ENCODE peak calls at places on chromosome 6, in four cellular contexts. One of them, this sample, is unnamed.

GRCh38 chr6:135938588-135939215 is 87.2 kb downstream of the PDE7B start:
- DNase-seq in endothelial cell of umbilical vein: peak
- DNase-seq in neural crest cell: no peak
- DNase-seq in cardiac muscle cell: peak
- DNase-seq in this sample: no peak

GRCh38 chr6:42349753-42350573 is 101.8 kb downstream of the TRERF1 start:
- DNase-seq in endothelial cell of umbilical vein: no peak
- DNase-seq in neural crest cell: no peak
- DNase-seq in cardiac muscle cell: no peak
- DNase-seq in this sample: no peak

GRCh38 chr6:108194503-108194902 is 28.7 kb downstream of the NR2E1 start:
- DNase-seq in endothelial cell of umbilical vein: no peak
- DNase-seq in neural crest cell: no peak
- DNase-seq in cardiac muscle cell: no peak
- DNase-seq in this sample: no peak

GRCh38 chr6:105675715-105676397 is 273.0 kb upstream of the PREP start:
- DNase-seq in endothelial cell of umbilical vein: no peak
- DNase-seq in neural crest cell: no peak
- DNase-seq in cardiac muscle cell: peak
- DNase-seq in this sample: peak

GRCh38 chr6:107068691-107069630 is 41.0 kb downstream of the MTRES1 start:
- DNase-seq in endothelial cell of umbilical vein: no peak
- DNase-seq in neural crest cell: no peak
- DNase-seq in cardiac muscle cell: no peak
- DNase-seq in this sample: no peak

GRCh38 chr6:145486306-145486705 is 249.0 kb downstream of the EPM2A start:
- DNase-seq in endothelial cell of umbilical vein: no peak
- DNase-seq in neural crest cell: no peak
- DNase-seq in cardiac muscle cell: no peak
- DNase-seq in this sample: no peak

GRCh38 chr6:49264496-49264895 is 198.6 kb downstream of the MMUT start:
- DNase-seq in endothelial cell of umbilical vein: no peak
- DNase-seq in neural crest cell: no peak
- DNase-seq in cardiac muscle cell: no peak
- DNase-seq in this sample: no peak

GRCh38 chr6:13190391-13190790 is 137.9 kb downstream of the TBC1D7 start:
- DNase-seq in endothelial cell of umbilical vein: no peak
- DNase-seq in neural crest cell: no peak
- DNase-seq in cardiac muscle cell: no peak
- DNase-seq in this sample: no peak

GRCh38 chr6:168883410-168884049 is 370.1 kb downstream of the THBS2 start:
- DNase-seq in endothelial cell of umbilical vein: no peak
- DNase-seq in neural crest cell: no peak
- DNase-seq in cardiac muscle cell: no peak
- DNase-seq in this sample: no peak

GRCh38 chr6:106486236-106486635 is 125.7 kb downstream of the CRYBG1 start:
- DNase-seq in endothelial cell of umbilical vein: no peak
- DNase-seq in neural crest cell: no peak
- DNase-seq in cardiac muscle cell: no peak
- DNase-seq in this sample: no peak

GRCh38 chr6:110063864-110064263 is 85.8 kb downstream of the GPR6 start:
- DNase-seq in endothelial cell of umbilical vein: no peak
- DNase-seq in neural crest cell: no peak
- DNase-seq in cardiac muscle cell: no peak
- DNase-seq in this sample: no peak

GRCh38 chr6:3086282-3086946 is 18.1 kb downstream of the RIPK1 start:
- DNase-seq in endothelial cell of umbilical vein: no peak
- DNase-seq in neural crest cell: no peak
- DNase-seq in cardiac muscle cell: no peak
- DNase-seq in this sample: no peak

GRCh38 chr6:107604549-107604948 is 114.6 kb downstream of the SOBP start:
- DNase-seq in endothelial cell of umbilical vein: no peak
- DNase-seq in neural crest cell: no peak
- DNase-seq in cardiac muscle cell: no peak
- DNase-seq in this sample: no peak

GRCh38 chr6:111852704-111853103 is 20.5 kb downstream of the FYN start:
- DNase-seq in endothelial cell of umbilical vein: no peak
- DNase-seq in neural crest cell: no peak
- DNase-seq in cardiac muscle cell: peak
- DNase-seq in this sample: no peak

GRCh38 chr6:38876470-38876869 is 161.4 kb downstream of the DNAH8 start:
- DNase-seq in endothelial cell of umbilical vein: no peak
- DNase-seq in neural crest cell: no peak
- DNase-seq in cardiac muscle cell: peak
- DNase-seq in this sample: no peak

GRCh38 chr6:88490195-88490594 is 324.0 kb upstream of the CNR1 start:
- DNase-seq in endothelial cell of umbilical vein: no peak
- DNase-seq in neural crest cell: no peak
- DNase-seq in cardiac muscle cell: peak
- DNase-seq in this sample: no peak

GRCh38 chr6:100549406-100550167 is 84.9 kb upstream of the SIM1 start:
- DNase-seq in endothelial cell of umbilical vein: no peak
- DNase-seq in neural crest cell: no peak
- DNase-seq in cardiac muscle cell: peak
- DNase-seq in this sample: no peak

GRCh38 chr6:20665290-20665689 is 131.0 kb downstream of the CDKAL1 start:
- DNase-seq in endothelial cell of umbilical vein: no peak
- DNase-seq in neural crest cell: no peak
- DNase-seq in cardiac muscle cell: no peak
- DNase-seq in this sample: no peak

GRCh38 chr6:134520181-134521115 is 202.5 kb upstream of the SGK1 start:
- DNase-seq in endothelial cell of umbilical vein: peak
- DNase-seq in neural crest cell: no peak
- DNase-seq in cardiac muscle cell: peak
- DNase-seq in this sample: no peak

GRCh38 chr6:37705239-37706051 is 7.8 kb upstream of the MDGA1 start:
- DNase-seq in endothelial cell of umbilical vein: peak
- DNase-seq in neural crest cell: peak
- DNase-seq in cardiac muscle cell: peak
- DNase-seq in this sample: peak

GRCh38 chr6:95553880-95554279 is 23.5 kb upstream of the MANEA start:
- DNase-seq in endothelial cell of umbilical vein: no peak
- DNase-seq in neural crest cell: no peak
- DNase-seq in cardiac muscle cell: no peak
- DNase-seq in this sample: no peak

GRCh38 chr6:53361549-53362031 is 12.8 kb upstream of the ELOVL5 start:
- DNase-seq in endothelial cell of umbilical vein: peak
- DNase-seq in neural crest cell: no peak
- DNase-seq in cardiac muscle cell: peak
- DNase-seq in this sample: peak

GRCh38 chr6:75296811-75297779 is 12.5 kb upstream of the TMEM30A start:
- DNase-seq in endothelial cell of umbilical vein: peak
- DNase-seq in neural crest cell: no peak
- DNase-seq in cardiac muscle cell: peak
- DNase-seq in this sample: no peak

GRCh38 chr6:117552618-117553017 is 49.7 kb downstream of the GOPC start:
- DNase-seq in endothelial cell of umbilical vein: no peak
- DNase-seq in neural crest cell: no peak
- DNase-seq in cardiac muscle cell: peak
- DNase-seq in this sample: no peak

GRCh38 chr6:169173532-169174268 is 79.9 kb downstream of the THBS2 start:
- DNase-seq in endothelial cell of umbilical vein: no peak
- DNase-seq in neural crest cell: no peak
- DNase-seq in cardiac muscle cell: no peak
- DNase-seq in this sample: no peak

GRCh38 chr6:34098045-34098936 is 47.6 kb downstream of the GRM4 start:
- DNase-seq in endothelial cell of umbilical vein: no peak
- DNase-seq in neural crest cell: no peak
- DNase-seq in cardiac muscle cell: no peak
- DNase-seq in this sample: no peak

GRCh38 chr6:37630281-37630799 is 67.3 kb downstream of the MDGA1 start:
- DNase-seq in endothelial cell of umbilical vein: peak
- DNase-seq in neural crest cell: no peak
- DNase-seq in cardiac muscle cell: peak
- DNase-seq in this sample: no peak

GRCh38 chr6:125791820-125792165 is 1.0 kb downstream of the NCOA7 start:
- DNase-seq in endothelial cell of umbilical vein: no peak
- DNase-seq in neural crest cell: no peak
- DNase-seq in cardiac muscle cell: no peak
- DNase-seq in this sample: no peak
- TF ChIP-seq CTCF in endothelial cell of umbilical vein: no peak
- TF ChIP-seq CTCF in neural crest cell: no peak
- TF ChIP-seq CTCF in cardiac muscle cell: no peak
- TF ChIP-seq CTCF in this sample: no peak

DNA sequence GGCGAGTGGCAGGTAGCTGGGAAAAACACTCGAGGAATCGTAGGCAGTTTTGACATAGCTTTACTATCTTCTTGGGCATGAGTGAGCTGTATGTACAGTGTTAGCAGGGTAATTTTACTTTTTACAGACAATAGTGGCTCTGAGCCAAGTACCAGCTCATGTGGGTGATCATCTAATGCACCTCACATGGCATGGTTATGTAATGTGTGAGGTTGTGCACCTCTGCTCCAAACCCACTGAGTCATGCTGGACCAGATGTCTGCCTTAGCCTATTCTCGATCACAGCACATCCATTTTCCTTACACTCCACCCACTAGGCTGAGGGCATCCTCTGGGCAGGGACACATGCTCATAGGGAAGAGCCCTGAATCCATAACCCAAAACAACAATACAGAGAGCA is 71.6 kb upstream of the FBXL4 start:
- DNase-seq in endothelial cell of umbilical vein: no peak
- DNase-seq in neural crest cell: no peak
- DNase-seq in cardiac muscle cell: no peak
- DNase-seq in this sample: no peak
- TF ChIP-seq CTCF in endothelial cell of umbilical vein: no peak
- TF ChIP-seq CTCF in neural crest cell: no peak
- TF ChIP-seq CTCF in cardiac muscle cell: no peak
- TF ChIP-seq CTCF in this sample: no peak

GRCh38 chr6:91534614-91535013 is 947.7 kb upstream of the MAP3K7 start:
- DNase-seq in endothelial cell of umbilical vein: peak
- DNase-seq in neural crest cell: no peak
- DNase-seq in cardiac muscle cell: no peak
- DNase-seq in this sample: no peak
- TF ChIP-seq CTCF in endothelial cell of umbilical vein: peak
- TF ChIP-seq CTCF in neural crest cell: no peak
- TF ChIP-seq CTCF in cardiac muscle cell: no peak
- TF ChIP-seq CTCF in this sample: no peak

GRCh38 chr6:164911873-164912580 is 397.4 kb downstream of the C6orf118 start:
- DNase-seq in endothelial cell of umbilical vein: no peak
- DNase-seq in neural crest cell: no peak
- DNase-seq in cardiac muscle cell: no peak
- DNase-seq in this sample: no peak
- TF ChIP-seq CTCF in endothelial cell of umbilical vein: no peak
- TF ChIP-seq CTCF in neural crest cell: no peak
- TF ChIP-seq CTCF in cardiac muscle cell: no peak
- TF ChIP-seq CTCF in this sample: no peak

GRCh38 chr6:24064106-24064505 is 61.9 kb upstream of the NRSN1 start:
- DNase-seq in endothelial cell of umbilical vein: no peak
- DNase-seq in neural crest cell: no peak
- DNase-seq in cardiac muscle cell: no peak
- DNase-seq in this sample: no peak
- TF ChIP-seq CTCF in endothelial cell of umbilical vein: no peak
- TF ChIP-seq CTCF in neural crest cell: peak
- TF ChIP-seq CTCF in cardiac muscle cell: no peak
- TF ChIP-seq CTCF in this sample: no peak

GRCh38 chr6:125753937-125754259 is 4.5 kb downstream of the HEY2 start:
- DNase-seq in endothelial cell of umbilical vein: no peak
- DNase-seq in neural crest cell: no peak
- DNase-seq in cardiac muscle cell: no peak
- DNase-seq in this sample: no peak

GRCh38 chr6:125752773-125753172 is 3.3 kb downstream of the HEY2 start:
- DNase-seq in endothelial cell of umbilical vein: no peak
- DNase-seq in neural crest cell: no peak
- DNase-seq in cardiac muscle cell: no peak
- DNase-seq in this sample: no peak

GRCh38 chr6:125751334-125751916 is 2.0 kb downstream of the HEY2 start:
- DNase-seq in endothelial cell of umbilical vein: no peak
- DNase-seq in neural crest cell: no peak
- DNase-seq in cardiac muscle cell: no peak
- DNase-seq in this sample: no peak

GRCh38 chr6:125750692-125751333 is 1.4 kb downstream of the HEY2 start:
- DNase-seq in endothelial cell of umbilical vein: no peak
- DNase-seq in neural crest cell: no peak
- DNase-seq in cardiac muscle cell: no peak
- DNase-seq in this sample: no peak

DNA sequence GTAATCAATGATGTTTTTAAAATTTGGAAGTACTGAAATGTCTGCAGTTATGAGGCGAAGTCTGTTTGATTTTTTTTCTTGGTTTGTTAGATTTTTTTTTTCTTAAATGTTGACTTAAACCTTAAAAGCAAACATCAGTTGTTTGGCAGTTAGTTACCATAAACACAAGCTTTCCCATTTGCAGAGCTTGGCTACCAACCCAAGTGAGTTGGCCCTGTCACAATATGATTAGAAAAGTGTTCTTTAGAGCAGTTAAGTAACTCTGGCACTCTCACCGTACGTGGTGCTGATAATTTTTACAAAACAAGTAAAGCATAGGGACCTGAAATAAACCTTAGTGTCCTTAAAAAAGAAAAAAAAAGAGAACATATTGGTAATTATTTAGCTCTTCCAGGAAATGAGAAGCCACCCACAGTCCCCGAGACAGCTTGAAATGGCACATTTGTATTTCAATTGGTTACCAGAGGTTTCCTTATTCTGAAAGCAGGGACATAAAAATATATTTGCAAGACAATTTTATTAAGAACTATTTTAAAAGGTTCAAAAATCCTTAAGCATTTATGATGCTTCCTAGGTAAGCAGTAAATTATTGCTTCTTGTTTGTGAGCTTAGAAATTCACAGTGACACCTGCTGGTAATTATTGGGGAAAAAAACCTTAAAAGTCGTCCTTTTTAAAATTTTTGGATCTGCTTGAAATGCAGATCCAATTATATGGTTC is 3.9 kb downstream of the HEY2 start:
- DNase-seq in endothelial cell of umbilical vein: peak
- DNase-seq in neural crest cell: no peak
- DNase-seq in cardiac muscle cell: peak
- DNase-seq in this sample: no peak
- TF ChIP-seq CTCF in endothelial cell of umbilical vein: no peak
- TF ChIP-seq CTCF in neural crest cell: peak
- TF ChIP-seq CTCF in cardiac muscle cell: peak
- TF ChIP-seq CTCF in this sample: no peak

GRCh38 chr6:5025911-5026819 is 22.3 kb upstream of the RPP40 start:
- DNase-seq in endothelial cell of umbilical vein: peak
- DNase-seq in neural crest cell: peak
- DNase-seq in cardiac muscle cell: peak
- DNase-seq in this sample: peak
- TF ChIP-seq CTCF in endothelial cell of umbilical vein: no peak
- TF ChIP-seq CTCF in neural crest cell: peak
- TF ChIP-seq CTCF in cardiac muscle cell: peak
- TF ChIP-seq CTCF in this sample: no peak

GRCh38 chr6:44456966-44457292 is 69.4 kb downstream of the CDC5L start:
- DNase-seq in endothelial cell of umbilical vein: no peak
- DNase-seq in neural crest cell: no peak
- DNase-seq in cardiac muscle cell: no peak
- DNase-seq in this sample: no peak

GRCh38 chr6:44458551-44458950 is 71.0 kb downstream of the CDC5L start:
- DNase-seq in endothelial cell of umbilical vein: no peak
- DNase-seq in neural crest cell: no peak
- DNase-seq in cardiac muscle cell: no peak
- DNase-seq in this sample: no peak

GRCh38 chr6:44454198-44454597 is 66.7 kb downstream of the CDC5L start:
- DNase-seq in endothelial cell of umbilical vein: no peak
- DNase-seq in neural crest cell: no peak
- DNase-seq in cardiac muscle cell: no peak
- DNase-seq in this sample: no peak

GRCh38 chr6:44456070-44456965 is 68.8 kb downstream of the CDC5L start:
- DNase-seq in endothelial cell of umbilical vein: peak
- DNase-seq in neural crest cell: peak
- DNase-seq in cardiac muscle cell: peak
- DNase-seq in this sample: peak

GRCh38 chr6:44457606-44458005 is 70.1 kb downstream of the CDC5L start:
- DNase-seq in endothelial cell of umbilical vein: no peak
- DNase-seq in neural crest cell: no peak
- DNase-seq in cardiac muscle cell: peak
- DNase-seq in this sample: no peak
- TF ChIP-seq CTCF in endothelial cell of umbilical vein: no peak
- TF ChIP-seq CTCF in neural crest cell: no peak
- TF ChIP-seq CTCF in cardiac muscle cell: no peak
- TF ChIP-seq CTCF in this sample: no peak